ENCODE peak calls at places on chromosomes 5 and 9, in five cellular contexts. L is upper lobe of right lung, M is lower lobe of right lung, B is GM23248, K is aorta. J is an unnamed sample.

GRCh38 chr9:32455738-32456137 is 70.3 kb downstream of the RIGI start:
- DNase-seq in L (no peak), M (no peak), B (no peak), K (no peak), J (no peak)

GRCh38 chr5:163244451-163244987 is 192.9 kb upstream of the CCNG1 start:
- DNase-seq in L (no peak), M (no peak), B (no peak), K (no peak), J (no peak)

GRCh38 chr5:163504091-163504931 is 1.1 kb upstream of the MAT2B start:
- DNase-seq in L (no peak), M (peak; percentile 49), B (peak; percentile 79), K (no peak), J (peak; percentile 81)

GRCh38 chr9:31608413-31608812 is 776.0 kb upstream of the ACO1 start:
- DNase-seq in L (no peak), M (no peak), B (no peak), K (no peak), J (no peak)

GRCh38 chr5:106269252-106269843 is 1401.4 kb downstream of the EFNA5 start:
- DNase-seq in L (no peak), M (no peak), B (peak; percentile 50), K (no peak), J (no peak)

GRCh38 chr5:168001311-168001710 is 290.1 kb upstream of the WWC1 start:
- DNase-seq in L (no peak), M (no peak), B (no peak), K (no peak), J (no peak)

GRCh38 chr5:74017786-74018211 is 391.8 kb downstream of the ARHGEF28 start:
- DNase-seq in L (no peak), M (no peak), B (peak; percentile 89), K (no peak), J (no peak)

GRCh38 chr9:78032599-78033457 is 1.2 kb upstream of the GNAQ start:
- DNase-seq in L (no peak), M (no peak), B (no peak), K (no peak), J (no peak)

GRCh38 chr9:18824095-18824666 is 208.8 kb downstream of the SAXO1 start:
- DNase-seq in L (no peak), M (no peak), B (peak; percentile 7), K (no peak), J (no peak)

GRCh38 chr9:69922646-69923045 is 102.0 kb downstream of the CFAP95 start:
- DNase-seq in L (no peak), M (no peak), B (peak; percentile 56), K (no peak), J (no peak)

GRCh38 chr5:109310315-109310714 is 99.5 kb downstream of the PJA2 start:
- DNase-seq in L (no peak), M (no peak), B (no peak), K (no peak), J (no peak)

GRCh38 chr5:154478224-154478565 is at the start of gene HAND1:
- DNase-seq in L (peak; percentile 69), M (peak; percentile 56), B (peak; percentile 38), K (peak; percentile 84), J (peak; percentile 74)

GRCh38 chr9:108142504-108143201 is 653.1 kb upstream of the KLF4 start:
- DNase-seq in L (peak; percentile 73), M (peak; percentile 74), B (peak; percentile 83), K (peak; percentile 89), J (peak; percentile 90)

GRCh38 chr5:92126182-92126581 is 743.1 kb upstream of the ARRDC3 start:
- DNase-seq in L (no peak), M (no peak), B (no peak), K (no peak), J (no peak)

GRCh38 chr5:61275841-61276240 is 56.2 kb upstream of the ZSWIM6 start:
- DNase-seq in L (peak; percentile 85), M (peak; percentile 88), B (peak; percentile 73), K (no peak), J (peak; percentile 60)

GRCh38 chr5:67004730-67005350 is 191.8 kb downstream of the CD180 start:
- DNase-seq in L (no peak), M (no peak), B (no peak), K (no peak), J (no peak)

GRCh38 chr5:107553063-107553676 is 117.6 kb downstream of the EFNA5 start:
- DNase-seq in L (no peak), M (no peak), B (peak; percentile 52), K (no peak), J (no peak)

GRCh38 chr9:130833324-130833990 is 1.6 kb upstream of the ABL1 start:
- DNase-seq in L (no peak), M (no peak), B (no peak), K (no peak), J (no peak)

GRCh38 chr5:172635038-172635437 is 6.0 kb upstream of the NEURL1B start:
- DNase-seq in L (no peak), M (no peak), B (no peak), K (peak; percentile 51), J (peak; percentile 24)

GRCh38 chr5:172637740-172638139 is 3.3 kb upstream of the NEURL1B start:
- DNase-seq in L (peak; percentile 12), M (no peak), B (no peak), K (peak; percentile 37), J (peak; percentile 38)

GRCh38 chr5:172638209-172638768 is 2.8 kb upstream of the NEURL1B start:
- DNase-seq in L (no peak), M (no peak), B (no peak), K (peak; percentile 16), J (peak; percentile 21)

GRCh38 chr5:172637122-172637580 is 3.9 kb upstream of the NEURL1B start:
- DNase-seq in L (no peak), M (no peak), B (no peak), K (peak; percentile 64), J (no peak)

DNA sequence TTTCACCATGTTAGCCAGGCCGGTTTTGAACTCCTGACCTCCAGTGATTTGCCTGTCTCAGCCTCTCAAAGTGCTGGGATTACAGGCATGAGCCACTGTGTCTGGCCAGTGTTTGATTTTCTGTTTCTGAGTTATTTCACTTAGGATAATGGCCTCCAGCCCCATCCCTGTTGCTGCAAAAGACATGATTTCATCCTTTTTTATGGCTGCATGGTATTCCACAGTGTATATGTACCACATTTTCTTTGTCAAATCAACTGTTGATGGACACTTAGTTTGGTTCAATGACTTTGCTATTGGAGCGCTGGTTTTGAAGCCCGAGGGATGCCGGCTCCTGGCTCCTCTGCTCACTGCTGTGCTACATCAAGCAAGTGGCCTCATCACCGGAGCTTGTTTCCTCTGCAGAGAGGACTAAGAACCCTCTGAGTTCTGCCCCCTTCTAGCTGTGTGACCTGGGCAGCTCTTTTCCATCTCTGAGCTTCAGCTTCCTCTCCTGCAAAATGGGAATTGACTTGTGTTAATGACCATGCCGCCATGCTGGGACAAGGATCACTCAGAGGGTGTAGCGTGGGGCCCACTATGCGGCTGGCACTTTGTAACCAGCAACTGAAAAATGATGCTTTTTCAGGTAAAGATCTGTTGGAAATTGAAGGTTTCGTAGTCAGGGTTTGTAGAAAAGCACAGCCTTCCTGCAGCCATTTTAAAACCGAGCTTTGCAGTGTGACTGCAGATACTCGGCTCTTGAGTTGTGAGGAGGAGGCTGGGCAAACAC is 4.6 kb upstream of the NEURL1B start:
- DNase-seq in L (no peak), M (no peak), B (no peak), K (peak; percentile 60), J (no peak)
- H3K4me3 ChIP-seq in L (no peak overlapping the region), M (no peak overlapping the region), B (no peak overlapping the region), K (no peak overlapping the region), J (no peak overlapping the region)

GRCh38 chr5:139667730-139668063 is 19.5 kb downstream of the CXXC5 start:
- DNase-seq in L (no peak), M (no peak), B (peak; percentile 87), K (no peak), J (no peak)

GRCh38 chr5:139667001-139667729 is 19.0 kb downstream of the CXXC5 start:
- DNase-seq in L (no peak), M (no peak), B (peak; percentile 58), K (no peak), J (no peak)

GRCh38 chr5:139664727-139665351 is 16.7 kb downstream of the CXXC5 start:
- DNase-seq in L (peak; percentile 62), M (no peak), B (no peak), K (no peak), J (no peak)

GRCh38 chr5:139665626-139666025 is 17.5 kb downstream of the CXXC5 start:
- DNase-seq in L (peak; percentile 63), M (no peak), B (no peak), K (no peak), J (no peak)

GRCh38 chr5:139666551-139666950 is 18.4 kb downstream of the CXXC5 start:
- DNase-seq in L (no peak), M (no peak), B (peak; percentile 43), K (no peak), J (no peak)
- H3K4me1 ChIP-seq in L (peaks cover 75% of the 10 kb centered on the region), M (peaks cover 96% of the 10 kb centered on the region), B (peaks cover 33% of the 10 kb centered on the region), K (no peaks in the 10 kb centered on the region), J (peaks cover 99% of the 10 kb centered on the region)

GRCh38 chr5:117680421-117680820 is 1105.8 kb upstream of the SEMA6A start:
- DNase-seq in L (no peak), M (no peak), B (no peak), K (no peak), J (no peak)

GRCh38 chr5:117679046-117679445 is 1104.4 kb upstream of the SEMA6A start:
- DNase-seq in L (no peak), M (no peak), B (no peak), K (no peak), J (no peak)

GRCh38 chr5:117682416-117682815 is 1107.8 kb upstream of the SEMA6A start:
- DNase-seq in L (no peak), M (no peak), B (no peak), K (no peak), J (no peak)

GRCh38 chr5:117681855-117682254 is 1107.2 kb upstream of the SEMA6A start:
- DNase-seq in L (no peak), M (no peak), B (no peak), K (no peak), J (no peak)

DNA sequence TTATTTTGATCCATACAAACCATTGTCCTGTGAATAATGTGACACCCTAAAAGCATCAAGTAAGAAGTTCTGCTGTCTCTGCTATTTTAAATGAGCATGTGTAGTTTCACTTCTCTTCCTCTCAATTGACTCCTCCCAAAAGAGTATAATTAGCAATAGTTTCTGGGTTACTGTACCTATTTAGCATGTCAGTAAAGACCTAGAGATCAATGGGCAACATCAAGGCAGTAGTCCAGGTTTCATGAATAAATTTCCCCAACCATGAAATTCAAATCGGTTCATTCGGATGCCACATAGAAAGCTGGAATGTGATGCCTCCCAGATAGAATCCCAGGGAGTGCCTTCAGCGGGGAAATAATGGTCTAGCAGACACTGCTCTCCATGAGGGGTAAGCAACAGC is 1106.8 kb upstream of the SEMA6A start:
- DNase-seq in L (no peak), M (no peak), B (no peak), K (no peak), J (no peak)
- H3K4me3 ChIP-seq in L (no peak overlapping the region), M (no peak overlapping the region), B (no peak overlapping the region), K (no peak overlapping the region), J (no peak overlapping the region)

GRCh38 chr5:62689599-62690368 is 111.2 kb downstream of the LRRC70 start:
- DNase-seq in L (no peak), M (no peak), B (peak; percentile 27), K (no peak), J (no peak)

GRCh38 chr5:62695274-62695673 is 116.7 kb downstream of the LRRC70 start:
- DNase-seq in L (no peak), M (no peak), B (no peak), K (no peak), J (no peak)

GRCh38 chr5:62690421-62690820 is 111.8 kb downstream of the LRRC70 start:
- DNase-seq in L (no peak), M (no peak), B (no peak), K (no peak), J (no peak)

GRCh38 chr5:62691946-62692345 is 113.3 kb downstream of the LRRC70 start:
- DNase-seq in L (no peak), M (no peak), B (no peak), K (no peak), J (no peak)

GRCh38 chr5:62692946-62693713 is 114.5 kb downstream of the LRRC70 start:
- DNase-seq in L (no peak), M (no peak), B (no peak), K (no peak), J (no peak)
- H3K4me1 ChIP-seq in L (peaks cover 13% of the 10 kb centered on the region), M (no peaks in the 10 kb centered on the region), B (peaks cover 3% of the 10 kb centered on the region), K (no peaks in the 10 kb centered on the region), J (no peaks in the 10 kb centered on the region)